ENCODE peak calls at places on chromosomes 1 and 21, in seven cellular contexts. V, N, Q, Z, T, P and M are unnamed samples.

GRCh38 chr21:38965910-38966504 is 160.3 kb downstream of the ETS2 start:
- DNase-seq in N (peak), T (no peak), V (peak), Q (no peak), P (peak), Z (peak), M (peak)

GRCh38 chr1:54052470-54052933 is 502 bp downstream of the TMEM59 start:
- DNase-seq in V (peak), Z (peak), Q (peak), T (no peak), P (no peak), N (peak), M (peak)

GRCh38 chr1:218426343-218426657 is 81.2 kb downstream of the TGFB2 start:
- DNase-seq in N (no peak), V (peak), P (no peak), Q (no peak), Z (no peak), T (no peak), M (peak)

GRCh38 chr1:64811131-64811530 is 66.3 kb downstream of the RAVER2 start:
- DNase-seq in Z (no peak), T (no peak), N (no peak), V (no peak), Q (no peak), P (no peak), M (peak)

GRCh38 chr1:162498442-162498785 is 796 bp downstream of the UHMK1 start:
- DNase-seq in V (peak), P (no peak), T (no peak), N (no peak), Q (no peak), Z (no peak), M (peak)

GRCh38 chr1:208314431-208314830 is 70.2 kb upstream of the PLXNA2 start:
- DNase-seq in N (no peak), Q (no peak), P (no peak), T (no peak), Z (no peak), V (no peak), M (no peak)

GRCh38 chr1:44300882-44301281 is 54.2 kb downstream of the ERI3 start:
- DNase-seq in N (no peak), V (no peak), Q (peak), P (no peak), T (no peak), Z (no peak), M (no peak)

GRCh38 chr1:94622757-94623156 is 81.2 kb upstream of the F3 start:
- DNase-seq in Q (peak), N (peak), T (no peak), Z (no peak), V (peak), P (peak), M (peak)

GRCh38 chr1:54229281-54229891 is 29.4 kb downstream of the MRPL37 start:
- DNase-seq in T (no peak), N (peak), Q (no peak), Z (no peak), P (peak), V (peak), M (peak)

GRCh38 chr1:241423541-241424479 is 66.8 kb upstream of the RGS7 start:
- DNase-seq in T (peak), V (peak), Q (peak), Z (peak), P (no peak), N (peak), M (peak)

GRCh38 chr1:152481869-152482664 is 28.5 kb upstream of the LCE5A start:
- DNase-seq in T (no peak), Q (no peak), V (no peak), Z (no peak), P (no peak), N (no peak), M (no peak)

GRCh38 chr1:9867408-9868243 is 42.4 kb downstream of the CTNNBIP1 start:
- DNase-seq in Q (peak), N (peak), P (peak), V (peak), Z (peak), T (peak), M (peak)

GRCh38 chr1:31798433-31799195 is 17.2 kb downstream of the SPOCD1 start:
- DNase-seq in V (peak), Z (no peak), P (no peak), T (no peak), Q (no peak), N (no peak), M (peak)

GRCh38 chr1:31688233-31688918 is 15.4 kb downstream of the COL16A1 start:
- DNase-seq in Q (no peak), N (no peak), V (peak), T (no peak), Z (no peak), P (no peak), M (no peak)

GRCh38 chr1:90362163-90362562 is 354.9 kb downstream of the BARHL2 start:
- DNase-seq in V (no peak), T (no peak), Z (no peak), Q (no peak), N (no peak), P (no peak), M (no peak)

GRCh38 chr1:22875240-22875639 is 97.4 kb downstream of the LACTBL1 start:
- DNase-seq in P (no peak), V (no peak), T (no peak), Q (no peak), Z (no peak), N (no peak), M (no peak)

GRCh38 chr1:100457683-100458082 is 80.3 kb upstream of the GPR88 start:
- DNase-seq in T (no peak), Q (no peak), P (no peak), Z (no peak), N (no peak), V (no peak), M (no peak)
- H3K4ac ChIP-seq in T (no peak), Q (no peak), P (no peak), Z (no peak), N (no peak), V (no peak), M (no peak)

DNA sequence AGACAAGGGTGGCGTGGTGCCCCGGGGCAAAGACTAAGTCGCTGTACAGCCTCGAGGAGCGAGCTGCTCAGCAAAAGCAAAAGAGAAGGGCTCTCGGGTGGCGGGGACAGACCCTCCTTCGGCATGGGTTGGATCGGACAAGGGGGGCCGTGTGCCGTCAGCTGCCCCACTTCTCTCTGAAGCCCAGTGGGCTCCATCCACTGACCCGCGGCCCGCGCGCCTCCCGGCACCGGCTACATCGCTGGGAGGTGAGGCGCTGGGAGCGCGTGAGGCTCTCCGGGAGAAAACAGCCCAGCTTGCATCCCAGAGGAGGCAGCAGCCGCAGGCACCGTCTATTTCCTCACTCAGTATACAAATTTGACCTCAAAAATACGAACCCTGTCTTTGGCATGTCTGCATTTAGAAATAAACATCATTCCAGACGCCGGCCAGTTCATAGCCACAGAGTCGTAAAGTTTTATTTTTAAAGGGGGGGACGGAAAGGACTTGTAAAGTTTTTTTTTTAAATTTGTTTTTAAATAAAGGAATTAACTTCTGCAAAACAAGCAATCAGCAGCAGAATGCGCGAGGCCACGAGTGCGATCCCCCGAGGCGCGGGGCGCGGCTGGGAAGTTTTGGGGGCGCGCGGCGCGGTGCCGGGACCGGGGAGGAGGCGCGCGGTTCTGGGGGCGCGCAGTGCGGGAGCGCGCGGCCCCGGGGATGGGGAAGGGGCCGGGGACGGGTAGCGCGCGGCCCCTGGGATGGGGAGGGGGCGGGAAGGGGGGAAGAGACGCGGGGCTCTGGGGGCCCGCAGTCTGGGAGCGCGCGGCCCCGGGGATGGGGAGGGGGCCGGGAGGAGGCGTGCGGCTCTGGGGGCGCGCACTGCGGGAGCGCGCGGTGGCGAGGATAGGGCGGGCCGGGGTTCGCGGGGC is 637 bp upstream of the GPR137B start:
- DNase-seq in T (no peak), Q (peak), Z (peak), P (peak), N (peak), V (peak), M (peak)
- H3K4ac ChIP-seq in T (no peak), Q (no peak), Z (no peak), P (no peak), N (no peak), V (no peak), M (no peak)

GRCh38 chr1:82927753-82928152 is 1071.2 kb downstream of the TTLL7 start:
- DNase-seq in Q (no peak), V (no peak), P (no peak), N (peak), T (no peak), Z (no peak), M (peak)

GRCh38 chr1:82920418-82921248 is 1078.3 kb downstream of the TTLL7 start:
- DNase-seq in Z (no peak), N (peak), P (no peak), V (no peak), T (no peak), Q (no peak), M (peak)

GRCh38 chr1:82919828-82920227 is 1079.1 kb downstream of the TTLL7 start:
- DNase-seq in Q (no peak), N (no peak), Z (no peak), V (no peak), P (no peak), T (no peak), M (peak)

GRCh38 chr1:82923957-82924356 is 1075.0 kb downstream of the TTLL7 start:
- DNase-seq in Q (no peak), T (no peak), P (no peak), V (no peak), Z (no peak), N (no peak), M (no peak)

DNA sequence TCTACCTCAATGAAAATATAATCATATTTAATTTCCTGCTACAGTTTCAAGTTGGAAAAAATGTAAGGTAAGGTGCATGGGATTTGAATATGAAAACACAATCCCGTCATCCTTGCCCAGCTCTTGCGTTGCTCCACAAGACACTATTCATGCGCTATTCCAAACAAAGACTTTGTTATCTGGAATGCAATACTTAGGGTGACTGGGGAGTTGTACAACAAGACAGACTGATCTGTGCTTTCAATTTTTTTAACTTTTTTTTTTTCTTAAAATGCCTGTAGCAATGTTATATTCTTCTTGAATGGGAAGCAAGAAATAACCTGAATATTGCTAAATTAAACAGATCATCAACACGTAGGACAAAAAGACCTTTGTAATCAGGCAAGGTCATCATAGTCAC is 1077.2 kb downstream of the TTLL7 start:
- DNase-seq in Z (no peak), T (no peak), N (no peak), P (no peak), Q (no peak), V (no peak), M (no peak)
- H3K4ac ChIP-seq in Z (no peak), T (no peak), N (no peak), P (no peak), Q (no peak), V (no peak), M (no peak)

GRCh38 chr1:226912587-226913176 is 27.4 kb upstream of the COQ8A start:
- DNase-seq in V (peak), T (peak), P (peak), Z (peak), Q (no peak), N (peak), M (peak)
- H3K4ac ChIP-seq in V (no peak), T (no peak), P (no peak), Z (no peak), Q (no peak), N (no peak), M (no peak)

GRCh38 chr1:204345941-204346678 is 13.6 kb downstream of the PLEKHA6 start:
- DNase-seq in V (no peak), Q (no peak), Z (no peak), P (no peak), N (no peak), T (no peak), M (no peak)
- H3K4ac ChIP-seq in V (peak), Q (no peak), Z (no peak), P (no peak), N (no peak), T (no peak), M (no peak)